ENCODE peak calls at places on chromosomes 5 and 9, in ten cellular contexts. One of them, this sample, is unnamed.

GRCh38 chr9:89021154-89021803 is 30.0 kb downstream of the S1PR3 start:
- DNase-seq in HFF-Myc: peak; percentile 70
- DNase-seq in sigmoid colon: no peak
- DNase-seq in upper lobe of right lung: no peak
- DNase-seq in WERI-Rb-1: no peak
- DNase-seq in heart right ventricle: no peak
- DNase-seq in fibroblast of mammary gland: peak; percentile 94
- DNase-seq in CD8-positive, alpha-beta T cell: no peak
- DNase-seq in esophagus squamous epithelium: no peak
- DNase-seq in AG10803: peak; percentile 89
- DNase-seq in this sample: peak; percentile 94

GRCh38 chr9:2013688-2014087 is 1.5 kb upstream of the SMARCA2 start:
- DNase-seq in heart right ventricle: no peak
- DNase-seq in fibroblast of mammary gland: peak; percentile 69
- DNase-seq in sigmoid colon: no peak
- DNase-seq in HFF-Myc: no peak
- DNase-seq in WERI-Rb-1: no peak
- DNase-seq in CD8-positive, alpha-beta T cell: no peak
- DNase-seq in AG10803: peak; percentile 70
- DNase-seq in upper lobe of right lung: no peak
- DNase-seq in esophagus squamous epithelium: no peak
- DNase-seq in this sample: peak; percentile 38

GRCh38 chr9:27870404-27870803 is 297.1 kb upstream of the C9orf72 start:
- DNase-seq in esophagus squamous epithelium: no peak
- DNase-seq in fibroblast of mammary gland: peak; percentile 1
- DNase-seq in heart right ventricle: no peak
- DNase-seq in upper lobe of right lung: no peak
- DNase-seq in HFF-Myc: no peak
- DNase-seq in sigmoid colon: no peak
- DNase-seq in CD8-positive, alpha-beta T cell: no peak
- DNase-seq in WERI-Rb-1: no peak
- DNase-seq in AG10803: no peak
- DNase-seq in this sample: no peak

GRCh38 chr5:134553816-134554215 is 28.3 kb downstream of the JADE2 start:
- DNase-seq in sigmoid colon: no peak
- DNase-seq in heart right ventricle: no peak
- DNase-seq in WERI-Rb-1: no peak
- DNase-seq in CD8-positive, alpha-beta T cell: no peak
- DNase-seq in fibroblast of mammary gland: no peak
- DNase-seq in esophagus squamous epithelium: no peak
- DNase-seq in AG10803: no peak
- DNase-seq in upper lobe of right lung: no peak
- DNase-seq in HFF-Myc: no peak
- DNase-seq in this sample: peak; percentile 19

GRCh38 chr5:169218862-169219261 is 82.1 kb downstream of the SLIT3 start:
- DNase-seq in fibroblast of mammary gland: no peak
- DNase-seq in upper lobe of right lung: no peak
- DNase-seq in heart right ventricle: no peak
- DNase-seq in esophagus squamous epithelium: no peak
- DNase-seq in WERI-Rb-1: no peak
- DNase-seq in AG10803: no peak
- DNase-seq in HFF-Myc: no peak
- DNase-seq in sigmoid colon: no peak
- DNase-seq in CD8-positive, alpha-beta T cell: no peak
- DNase-seq in this sample: no peak

GRCh38 chr5:123700624-123701023 is 188.6 kb downstream of the CSNK1G3 start:
- DNase-seq in fibroblast of mammary gland: peak; percentile 95
- DNase-seq in AG10803: peak; percentile 99
- DNase-seq in sigmoid colon: no peak
- DNase-seq in upper lobe of right lung: no peak
- DNase-seq in esophagus squamous epithelium: no peak
- DNase-seq in CD8-positive, alpha-beta T cell: no peak
- DNase-seq in heart right ventricle: peak; percentile 34
- DNase-seq in WERI-Rb-1: no peak
- DNase-seq in HFF-Myc: peak; percentile 89
- DNase-seq in this sample: peak; percentile 96

GRCh38 chr5:6950872-6951271 is 237.6 kb downstream of the TENT4A start:
- DNase-seq in CD8-positive, alpha-beta T cell: no peak
- DNase-seq in WERI-Rb-1: peak; percentile 48
- DNase-seq in esophagus squamous epithelium: no peak
- DNase-seq in HFF-Myc: no peak
- DNase-seq in upper lobe of right lung: no peak
- DNase-seq in AG10803: no peak
- DNase-seq in heart right ventricle: no peak
- DNase-seq in sigmoid colon: no peak
- DNase-seq in fibroblast of mammary gland: no peak
- DNase-seq in this sample: no peak

GRCh38 chr9:36632892-36633291 is 60.2 kb downstream of the MELK start:
- DNase-seq in HFF-Myc: peak; percentile 10
- DNase-seq in upper lobe of right lung: no peak
- DNase-seq in fibroblast of mammary gland: peak; percentile 42
- DNase-seq in esophagus squamous epithelium: no peak
- DNase-seq in AG10803: peak; percentile 47
- DNase-seq in heart right ventricle: no peak
- DNase-seq in WERI-Rb-1: no peak
- DNase-seq in sigmoid colon: no peak
- DNase-seq in CD8-positive, alpha-beta T cell: no peak
- DNase-seq in this sample: peak; percentile 51

GRCh38 chr9:77177894-77178794 is 810 bp downstream of the VPS13A start:
- DNase-seq in fibroblast of mammary gland: peak; percentile 14
- DNase-seq in CD8-positive, alpha-beta T cell: peak; percentile 53
- DNase-seq in heart right ventricle: peak; percentile 27
- DNase-seq in WERI-Rb-1: peak; percentile 39
- DNase-seq in AG10803: peak; percentile 24
- DNase-seq in upper lobe of right lung: peak; percentile 80
- DNase-seq in esophagus squamous epithelium: no peak
- DNase-seq in HFF-Myc: no peak
- DNase-seq in sigmoid colon: peak; percentile 76
- DNase-seq in this sample: peak; percentile 31

GRCh38 chr5:131109540-131110255 is 55.4 kb downstream of the HINT1 start:
- DNase-seq in heart right ventricle: peak; percentile 6
- DNase-seq in CD8-positive, alpha-beta T cell: peak; percentile 13
- DNase-seq in esophagus squamous epithelium: no peak
- DNase-seq in AG10803: peak; percentile 35
- DNase-seq in upper lobe of right lung: no peak
- DNase-seq in WERI-Rb-1: peak; percentile 28
- DNase-seq in HFF-Myc: no peak
- DNase-seq in sigmoid colon: no peak
- DNase-seq in fibroblast of mammary gland: peak; percentile 57
- DNase-seq in this sample: peak; percentile 33

GRCh38 chr5:155027993-155028629 is 14.6 kb downstream of the KIF4B start:
- DNase-seq in esophagus squamous epithelium: no peak
- DNase-seq in CD8-positive, alpha-beta T cell: no peak
- DNase-seq in heart right ventricle: no peak
- DNase-seq in sigmoid colon: no peak
- DNase-seq in AG10803: no peak
- DNase-seq in fibroblast of mammary gland: no peak
- DNase-seq in HFF-Myc: no peak
- DNase-seq in upper lobe of right lung: no peak
- DNase-seq in WERI-Rb-1: peak; percentile 13
- DNase-seq in this sample: no peak

GRCh38 chr5:43335681-43336080 is 22.5 kb upstream of the HMGCS1 start:
- DNase-seq in sigmoid colon: no peak
- DNase-seq in esophagus squamous epithelium: no peak
- DNase-seq in fibroblast of mammary gland: no peak
- DNase-seq in upper lobe of right lung: no peak
- DNase-seq in HFF-Myc: no peak
- DNase-seq in heart right ventricle: no peak
- DNase-seq in AG10803: no peak
- DNase-seq in CD8-positive, alpha-beta T cell: no peak
- DNase-seq in WERI-Rb-1: no peak
- DNase-seq in this sample: no peak

GRCh38 chr9:16367605-16368424 is 502.7 kb downstream of the BNC2 start:
- DNase-seq in heart right ventricle: no peak
- DNase-seq in CD8-positive, alpha-beta T cell: no peak
- DNase-seq in fibroblast of mammary gland: peak; percentile 78
- DNase-seq in upper lobe of right lung: no peak
- DNase-seq in sigmoid colon: no peak
- DNase-seq in AG10803: peak; percentile 74
- DNase-seq in esophagus squamous epithelium: no peak
- DNase-seq in WERI-Rb-1: no peak
- DNase-seq in HFF-Myc: peak; percentile 36
- DNase-seq in this sample: peak; percentile 80

GRCh38 chr9:21836437-21837161 is 34.2 kb downstream of the MTAP start:
- DNase-seq in CD8-positive, alpha-beta T cell: no peak
- DNase-seq in WERI-Rb-1: no peak
- DNase-seq in heart right ventricle: no peak
- DNase-seq in fibroblast of mammary gland: peak; percentile 100
- DNase-seq in sigmoid colon: no peak
- DNase-seq in esophagus squamous epithelium: no peak
- DNase-seq in upper lobe of right lung: no peak
- DNase-seq in HFF-Myc: peak; percentile 99
- DNase-seq in AG10803: peak; percentile 97
- DNase-seq in this sample: peak; percentile 100

GRCh38 chr5:32589431-32589830 is 4.1 kb downstream of the SUB1 start:
- DNase-seq in heart right ventricle: no peak
- DNase-seq in HFF-Myc: no peak
- DNase-seq in sigmoid colon: no peak
- DNase-seq in WERI-Rb-1: no peak
- DNase-seq in fibroblast of mammary gland: no peak
- DNase-seq in AG10803: no peak
- DNase-seq in upper lobe of right lung: no peak
- DNase-seq in CD8-positive, alpha-beta T cell: no peak
- DNase-seq in esophagus squamous epithelium: no peak
- DNase-seq in this sample: no peak
- H3K4me3 ChIP-seq in heart right ventricle: no peak overlapping the region
- H3K4me3 ChIP-seq in HFF-Myc: no peak overlapping the region
- H3K4me3 ChIP-seq in sigmoid colon: no peak overlapping the region
- H3K4me3 ChIP-seq in WERI-Rb-1: no peak overlapping the region
- H3K4me3 ChIP-seq in fibroblast of mammary gland: no peak overlapping the region
- H3K4me3 ChIP-seq in AG10803: no peak overlapping the region
- H3K4me3 ChIP-seq in upper lobe of right lung: no peak overlapping the region
- H3K4me3 ChIP-seq in CD8-positive, alpha-beta T cell: no peak overlapping the region
- H3K4me3 ChIP-seq in esophagus squamous epithelium: no peak overlapping the region
- H3K4me3 ChIP-seq in this sample: no peak overlapping the region

GRCh38 chr5:36939969-36940858 is 63.6 kb downstream of the NIPBL start:
- DNase-seq in fibroblast of mammary gland: no peak
- DNase-seq in CD8-positive, alpha-beta T cell: no peak
- DNase-seq in WERI-Rb-1: no peak
- DNase-seq in heart right ventricle: no peak
- DNase-seq in upper lobe of right lung: no peak
- DNase-seq in HFF-Myc: no peak
- DNase-seq in sigmoid colon: no peak
- DNase-seq in esophagus squamous epithelium: no peak
- DNase-seq in AG10803: no peak
- DNase-seq in this sample: no peak
- TF ChIP-seq CTCF in fibroblast of mammary gland: no peak
- TF ChIP-seq CTCF in CD8-positive, alpha-beta T cell: no peak
- TF ChIP-seq CTCF in WERI-Rb-1: no peak
- TF ChIP-seq CTCF in heart right ventricle: no peak
- TF ChIP-seq CTCF in upper lobe of right lung: no peak
- TF ChIP-seq CTCF in HFF-Myc: no peak
- TF ChIP-seq CTCF in sigmoid colon: no peak
- TF ChIP-seq CTCF in esophagus squamous epithelium: no peak
- TF ChIP-seq CTCF in AG10803: no peak
- TF ChIP-seq CTCF in this sample: no peak

DNA sequence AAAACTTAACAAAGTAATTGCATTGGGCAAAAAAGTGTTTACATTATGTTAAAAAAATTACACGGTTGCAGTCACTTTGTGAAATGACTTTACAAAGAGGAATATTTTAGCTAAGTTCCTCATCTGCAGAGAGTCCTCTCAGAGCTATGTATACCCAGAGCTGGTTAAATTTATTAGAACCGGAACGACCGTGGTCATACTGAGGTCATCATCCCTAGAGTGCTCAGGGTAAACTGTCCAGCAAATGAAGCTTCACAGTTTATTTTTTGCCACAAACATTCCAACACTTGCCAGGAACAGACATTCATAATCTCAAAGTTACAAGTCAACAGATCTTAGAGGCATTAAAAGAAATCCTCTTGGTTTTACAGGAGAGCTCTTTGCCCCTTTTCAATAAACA is 902 bp downstream of the ROPN1L start:
- DNase-seq in heart right ventricle: no peak
- DNase-seq in WERI-Rb-1: no peak
- DNase-seq in CD8-positive, alpha-beta T cell: no peak
- DNase-seq in esophagus squamous epithelium: no peak
- DNase-seq in HFF-Myc: no peak
- DNase-seq in sigmoid colon: no peak
- DNase-seq in fibroblast of mammary gland: peak; percentile 59
- DNase-seq in upper lobe of right lung: no peak
- DNase-seq in AG10803: peak; percentile 53
- DNase-seq in this sample: no peak
- H3K4me3 ChIP-seq in heart right ventricle: peak overlapping the region; percentile 65
- H3K4me3 ChIP-seq in WERI-Rb-1: no peak overlapping the region
- H3K4me3 ChIP-seq in CD8-positive, alpha-beta T cell: peak overlapping the region; percentile 88
- H3K4me3 ChIP-seq in esophagus squamous epithelium: peak overlapping the region; percentile 75
- H3K4me3 ChIP-seq in HFF-Myc: no peak overlapping the region
- H3K4me3 ChIP-seq in sigmoid colon: peak overlapping the region; percentile 63
- H3K4me3 ChIP-seq in fibroblast of mammary gland: peak overlapping the region; percentile 70
- H3K4me3 ChIP-seq in upper lobe of right lung: peak overlapping the region; percentile 55
- H3K4me3 ChIP-seq in AG10803: peak overlapping the region; percentile 80
- H3K4me3 ChIP-seq in this sample: no peak overlapping the region

GRCh38 chr5:41433552-41434181 is 76.7 kb downstream of the PLCXD3 start:
- DNase-seq in sigmoid colon: no peak
- DNase-seq in WERI-Rb-1: peak; percentile 13
- DNase-seq in AG10803: no peak
- DNase-seq in heart right ventricle: no peak
- DNase-seq in HFF-Myc: no peak
- DNase-seq in upper lobe of right lung: no peak
- DNase-seq in fibroblast of mammary gland: peak; percentile 25
- DNase-seq in esophagus squamous epithelium: no peak
- DNase-seq in CD8-positive, alpha-beta T cell: no peak
- DNase-seq in this sample: peak; percentile 11
- TF ChIP-seq CTCF in sigmoid colon: no peak
- TF ChIP-seq CTCF in WERI-Rb-1: peak; percentile 68
- TF ChIP-seq CTCF in AG10803: peak; percentile 38
- TF ChIP-seq CTCF in heart right ventricle: peak; percentile 34
- TF ChIP-seq CTCF in HFF-Myc: peak; percentile 63
- TF ChIP-seq CTCF in upper lobe of right lung: peak; percentile 11
- TF ChIP-seq CTCF in fibroblast of mammary gland: peak; percentile 55
- TF ChIP-seq CTCF in esophagus squamous epithelium: peak; percentile 14
- TF ChIP-seq CTCF in CD8-positive, alpha-beta T cell: no peak
- TF ChIP-seq CTCF in this sample: peak; percentile 43

This sample was measured in IMR-90.